ENCODE peak calls at places on chromosomes 2 and 18, in four cellular contexts. D, B, J and M are unnamed samples.
A peak's percentile ranks its signal among the peaks of the same experiment; 100 is the strongest.

GRCh38 chr2:239726091-239726591 is 299.0 kb downstream of the NDUFA10 start:
- DNase-seq in D (no peak), J (no peak), B (no peak), M (no peak)

GRCh38 chr2:239820836-239821693 is 204.1 kb downstream of the NDUFA10 start:
- DNase-seq in B (peak; percentile 38), D (no peak), J (no peak), M (no peak)

GRCh38 chr2:130878316-130878715 is 41.6 kb downstream of the ARHGEF4 start:
- DNase-seq in B (peak; percentile 69), J (no peak), D (no peak), M (no peak)

GRCh38 chr2:222300725-222301295 is 2.0 kb upstream of the PAX3 start:
- DNase-seq in J (no peak), D (no peak), B (no peak), M (no peak)

GRCh38 chr2:190467575-190468083 is 59.5 kb downstream of the MFSD6 start:
- DNase-seq in J (peak; percentile 36), D (no peak), B (no peak), M (no peak)

GRCh38 chr2:129908721-129909373 is 70.6 kb upstream of the RAB6C start:
- DNase-seq in B (no peak), J (no peak), D (no peak), M (no peak)

GRCh38 chr2:66324924-66325583 is 109.9 kb upstream of the MEIS1 start:
- DNase-seq in B (no peak), J (no peak), D (no peak), M (no peak)

GRCh38 chr2:73997813-73998212 is 13.1 kb downstream of the TET3 start:
- DNase-seq in D (no peak), B (no peak), J (no peak), M (no peak)

GRCh38 chr2:12928706-12929291 is 212.1 kb downstream of the TRIB2 start:
- DNase-seq in J (no peak), B (no peak), D (no peak), M (no peak)

GRCh38 chr18:40109251-40110049 is 1845.6 kb upstream of the PIK3C3 start:
- DNase-seq in D (no peak), B (no peak), J (peak; percentile 21), M (no peak)

GRCh38 chr2:30741576-30741975 is 65.7 kb downstream of the CAPN13 start:
- DNase-seq in B (no peak), D (no peak), J (no peak), M (no peak)

GRCh38 chr2:156343940-156344301 is 11.4 kb upstream of the NR4A2 start:
- DNase-seq in J (no peak), B (no peak), D (no peak), M (no peak)

GRCh38 chr2:29293830-29294438 is 178.7 kb downstream of the CLIP4 start:
- DNase-seq in D (peak; percentile 43), J (peak; percentile 14), B (no peak), M (no peak)

GRCh38 chr2:20496069-20496468 is 49.2 kb downstream of the RHOB start:
- DNase-seq in J (peak; percentile 97), D (no peak), B (no peak), M (peak; percentile 97)

GRCh38 chr18:34122724-34123334 is 101.9 kb downstream of the NOL4 start:
- DNase-seq in J (peak; percentile 45), D (peak; percentile 8), B (peak; percentile 73), M (peak; percentile 21)

GRCh38 chr2:176879596-176879995 is 333.0 kb upstream of the HNRNPA3 start:
- DNase-seq in D (no peak), J (no peak), B (no peak), M (no peak)